ENCODE peak calls at places on chromosomes 5 and 9, in eight cellular contexts. One of them, this sample, is unnamed.

GRCh38 chr5:33370135-33370472 is 70.7 kb upstream of the TARS1 start:
- DNase-seq in C1 segment of cervical spinal cord: no peak
- DNase-seq in NCI-H2081: no peak
- DNase-seq in astrocyte of the spinal cord: peak
- DNase-seq in A549: no peak
- DNase-seq in non-pigmented ciliary epithelial cell: peak
- DNase-seq in fibroblast of lung: peak
- DNase-seq in ACHN: no peak
- DNase-seq in this sample: no peak

GRCh38 chr5:124399426-124399961 is 346.9 kb downstream of the ZNF608 start:
- DNase-seq in C1 segment of cervical spinal cord: no peak
- DNase-seq in NCI-H2081: no peak
- DNase-seq in astrocyte of the spinal cord: no peak
- DNase-seq in A549: no peak
- DNase-seq in non-pigmented ciliary epithelial cell: no peak
- DNase-seq in fibroblast of lung: peak
- DNase-seq in ACHN: no peak
- DNase-seq in this sample: no peak

GRCh38 chr5:98768160-98769005 is 5.1 kb upstream of the RGMB start:
- DNase-seq in C1 segment of cervical spinal cord: peak
- DNase-seq in NCI-H2081: peak
- DNase-seq in astrocyte of the spinal cord: peak
- DNase-seq in A549: peak
- DNase-seq in non-pigmented ciliary epithelial cell: no peak
- DNase-seq in fibroblast of lung: peak
- DNase-seq in ACHN: peak
- DNase-seq in this sample: peak

GRCh38 chr5:157371655-157372471 is 88.2 kb upstream of the NIPAL4 start:
- DNase-seq in C1 segment of cervical spinal cord: no peak
- DNase-seq in NCI-H2081: no peak
- DNase-seq in astrocyte of the spinal cord: peak
- DNase-seq in A549: no peak
- DNase-seq in non-pigmented ciliary epithelial cell: no peak
- DNase-seq in fibroblast of lung: peak
- DNase-seq in ACHN: no peak
- DNase-seq in this sample: no peak

GRCh38 chr5:31113101-31113500 is 80.4 kb upstream of the CDH6 start:
- DNase-seq in C1 segment of cervical spinal cord: no peak
- DNase-seq in NCI-H2081: no peak
- DNase-seq in astrocyte of the spinal cord: peak
- DNase-seq in A549: no peak
- DNase-seq in non-pigmented ciliary epithelial cell: peak
- DNase-seq in fibroblast of lung: peak
- DNase-seq in ACHN: peak
- DNase-seq in this sample: no peak

GRCh38 chr5:78783434-78784130 is 135.0 kb upstream of the LHFPL2 start:
- DNase-seq in C1 segment of cervical spinal cord: no peak
- DNase-seq in NCI-H2081: no peak
- DNase-seq in astrocyte of the spinal cord: no peak
- DNase-seq in A549: no peak
- DNase-seq in non-pigmented ciliary epithelial cell: no peak
- DNase-seq in fibroblast of lung: no peak
- DNase-seq in ACHN: no peak
- DNase-seq in this sample: no peak

GRCh38 chr5:137352095-137352494 is 147.0 kb downstream of the SPOCK1 start:
- DNase-seq in C1 segment of cervical spinal cord: no peak
- DNase-seq in NCI-H2081: no peak
- DNase-seq in astrocyte of the spinal cord: no peak
- DNase-seq in A549: no peak
- DNase-seq in non-pigmented ciliary epithelial cell: no peak
- DNase-seq in fibroblast of lung: no peak
- DNase-seq in ACHN: no peak
- DNase-seq in this sample: no peak

GRCh38 chr9:127761491-127761904 is 17.0 kb downstream of the SH2D3C start:
- DNase-seq in C1 segment of cervical spinal cord: no peak
- DNase-seq in NCI-H2081: no peak
- DNase-seq in astrocyte of the spinal cord: no peak
- DNase-seq in A549: no peak
- DNase-seq in non-pigmented ciliary epithelial cell: no peak
- DNase-seq in fibroblast of lung: no peak
- DNase-seq in ACHN: no peak
- DNase-seq in this sample: no peak

GRCh38 chr9:14271078-14271673 is 42.8 kb downstream of the NFIB start:
- DNase-seq in C1 segment of cervical spinal cord: no peak
- DNase-seq in NCI-H2081: peak
- DNase-seq in astrocyte of the spinal cord: peak
- DNase-seq in A549: no peak
- DNase-seq in non-pigmented ciliary epithelial cell: no peak
- DNase-seq in fibroblast of lung: peak
- DNase-seq in ACHN: no peak
- DNase-seq in this sample: peak

GRCh38 chr9:95003694-95004451 is 277.4 kb downstream of the AOPEP start:
- DNase-seq in C1 segment of cervical spinal cord: no peak
- DNase-seq in NCI-H2081: peak
- DNase-seq in astrocyte of the spinal cord: peak
- DNase-seq in A549: no peak
- DNase-seq in non-pigmented ciliary epithelial cell: no peak
- DNase-seq in fibroblast of lung: peak
- DNase-seq in ACHN: peak
- DNase-seq in this sample: no peak

GRCh38 chr9:113599647-113600476 is 136.3 kb downstream of the RGS3 start:
- DNase-seq in C1 segment of cervical spinal cord: no peak
- DNase-seq in NCI-H2081: no peak
- DNase-seq in astrocyte of the spinal cord: peak
- DNase-seq in A549: no peak
- DNase-seq in non-pigmented ciliary epithelial cell: no peak
- DNase-seq in fibroblast of lung: peak
- DNase-seq in ACHN: no peak
- DNase-seq in this sample: no peak

GRCh38 chr9:37200572-37201005 is 80.2 kb downstream of the ZCCHC7 start:
- DNase-seq in C1 segment of cervical spinal cord: no peak
- DNase-seq in NCI-H2081: no peak
- DNase-seq in astrocyte of the spinal cord: peak
- DNase-seq in A549: no peak
- DNase-seq in non-pigmented ciliary epithelial cell: peak
- DNase-seq in fibroblast of lung: peak
- DNase-seq in ACHN: no peak
- DNase-seq in this sample: no peak

GRCh38 chr5:140228364-140228837 is 53.4 kb downstream of the CYSTM1 start:
- DNase-seq in C1 segment of cervical spinal cord: no peak
- DNase-seq in NCI-H2081: no peak
- DNase-seq in astrocyte of the spinal cord: no peak
- DNase-seq in A549: no peak
- DNase-seq in non-pigmented ciliary epithelial cell: no peak
- DNase-seq in fibroblast of lung: no peak
- DNase-seq in ACHN: no peak
- DNase-seq in this sample: no peak

GRCh38 chr9:107176701-107177100 is 106.4 kb upstream of the RAD23B start:
- DNase-seq in C1 segment of cervical spinal cord: no peak
- DNase-seq in NCI-H2081: no peak
- DNase-seq in astrocyte of the spinal cord: no peak
- DNase-seq in A549: no peak
- DNase-seq in non-pigmented ciliary epithelial cell: no peak
- DNase-seq in fibroblast of lung: no peak
- DNase-seq in ACHN: no peak
- DNase-seq in this sample: no peak

GRCh38 chr5:17216974-17217325 is 481 bp upstream of the BASP1 start:
- DNase-seq in C1 segment of cervical spinal cord: no peak
- DNase-seq in NCI-H2081: peak
- DNase-seq in astrocyte of the spinal cord: peak
- DNase-seq in A549: peak
- DNase-seq in non-pigmented ciliary epithelial cell: no peak
- DNase-seq in fibroblast of lung: peak
- DNase-seq in ACHN: peak
- DNase-seq in this sample: peak

GRCh38 chr5:83306572-83307241 is 164.8 kb upstream of the VCAN start:
- DNase-seq in C1 segment of cervical spinal cord: no peak
- DNase-seq in NCI-H2081: no peak
- DNase-seq in astrocyte of the spinal cord: peak
- DNase-seq in A549: no peak
- DNase-seq in non-pigmented ciliary epithelial cell: peak
- DNase-seq in fibroblast of lung: peak
- DNase-seq in ACHN: peak
- DNase-seq in this sample: no peak

GRCh38 chr5:79821-80220 is 12.1 kb upstream of the PLEKHG4B start:
- DNase-seq in C1 segment of cervical spinal cord: no peak
- DNase-seq in NCI-H2081: no peak
- DNase-seq in astrocyte of the spinal cord: no peak
- DNase-seq in A549: no peak
- DNase-seq in non-pigmented ciliary epithelial cell: no peak
- DNase-seq in fibroblast of lung: no peak
- DNase-seq in ACHN: no peak
- DNase-seq in this sample: no peak

GRCh38 chr9:16530669-16531461 is 339.6 kb downstream of the BNC2 start:
- DNase-seq in C1 segment of cervical spinal cord: no peak
- DNase-seq in NCI-H2081: peak
- DNase-seq in astrocyte of the spinal cord: no peak
- DNase-seq in A549: no peak
- DNase-seq in non-pigmented ciliary epithelial cell: no peak
- DNase-seq in fibroblast of lung: peak
- DNase-seq in ACHN: no peak
- DNase-seq in this sample: no peak

This sample was measured in hypothalamus.